ENCODE peak calls at places on chromosome 19, in five cellular contexts. H is K562, N is A549, M is GM12878, T is HepG2. J is an unnamed sample. For H3K4me1, the result is how much of the 10 kb centered on the place peaks cover.

GRCh38 chr19:30490760-30491159 is 118.6 kb downstream of the ZNF536 start:
- DNase-seq in N (no peak), T (no peak), M (no peak), H (no peak), J (no peak)

GRCh38 chr19:18290250-18291018 is 9.0 kb upstream of the JUND start:
- DNase-seq in M (peak), N (no peak), T (no peak), H (peak), J (no peak)

GRCh38 chr19:11814707-11815050 is 606 bp downstream of the ZNF440 start:
- DNase-seq in H (no peak), T (no peak), M (no peak), N (no peak), J (peak)

GRCh38 chr19:45768644-45769053 is 403 bp downstream of the SIX5 start:
- DNase-seq in T (no peak), M (no peak), N (peak), H (peak), J (peak)

GRCh38 chr19:55437410-55437809 is 5.7 kb downstream of the SHISA7 start:
- DNase-seq in N (peak), T (peak), H (peak), M (no peak), J (peak)

GRCh38 chr19:47402504-47402903 is 16.8 kb downstream of the MEIS3 start:
- DNase-seq in T (no peak), M (no peak), H (no peak), N (no peak), J (no peak)

GRCh38 chr19:3712663-3713531 is 4.7 kb downstream of the TJP3 start:
- DNase-seq in H (no peak), N (no peak), M (no peak), T (no peak), J (no peak)

GRCh38 chr19:28065026-28065425 is 1147.9 kb downstream of the UQCRFS1 start:
- DNase-seq in H (no peak), T (no peak), M (no peak), N (no peak), J (peak)

GRCh38 chr19:51501594-51502263 is at the start of gene SIGLEC12:
- DNase-seq in T (no peak), M (no peak), H (no peak), N (no peak), J (no peak)

GRCh38 chr19:5663904-5664303 is 16.4 kb downstream of the MICOS13 start:
- DNase-seq in T (no peak), M (no peak), N (no peak), H (no peak), J (no peak)

GRCh38 chr19:3556978-3557460 is 367 bp downstream of the MFSD12 start:
- DNase-seq in N (peak), M (no peak), T (no peak), H (peak), J (peak)

GRCh38 chr19:38665219-38665931 is 17.9 kb downstream of the ACTN4 start:
- DNase-seq in T (no peak), N (no peak), H (no peak), M (no peak), J (no peak)

GRCh38 chr19:38665950-38666661 is 18.7 kb downstream of the ACTN4 start:
- DNase-seq in M (no peak), H (no peak), N (no peak), T (peak), J (peak)

GRCh38 chr19:38669532-38669931 is 22.1 kb downstream of the ACTN4 start:
- DNase-seq in T (no peak), N (no peak), H (no peak), M (no peak), J (no peak)

GRCh38 chr19:38666662-38667448 is 19.4 kb downstream of the ACTN4 start:
- DNase-seq in H (no peak), N (no peak), M (no peak), T (no peak), J (no peak)

DNA sequence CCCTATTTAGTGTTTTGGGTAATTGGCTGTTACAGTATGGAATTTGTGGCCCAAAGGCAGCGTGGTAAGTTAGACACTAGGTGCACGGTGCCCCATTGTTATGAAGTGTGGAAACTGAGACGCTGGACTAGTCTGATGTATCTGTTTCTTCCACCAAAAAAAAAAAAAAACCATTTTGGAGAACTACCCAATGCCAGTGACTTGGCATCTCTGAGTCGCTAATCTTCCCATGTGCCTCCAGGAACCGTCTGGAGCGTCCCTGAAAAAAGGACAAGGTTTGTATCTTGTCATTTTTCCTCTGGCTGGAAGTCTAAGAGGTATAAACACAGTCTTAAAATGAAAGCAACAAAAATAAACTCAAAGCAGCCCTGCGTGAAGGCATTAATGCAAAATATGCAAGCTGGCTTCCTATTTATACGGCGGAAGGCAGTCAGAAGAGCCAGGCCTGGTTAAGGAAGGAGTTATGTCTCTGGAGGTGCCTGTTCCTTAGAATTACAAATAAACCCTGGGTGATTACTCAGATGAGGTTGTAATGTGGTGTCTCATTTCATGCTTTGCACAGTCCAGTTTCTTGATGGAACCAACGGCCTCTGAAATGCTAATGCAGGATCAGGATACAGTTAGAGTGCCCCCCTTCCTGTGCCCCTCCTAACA is 20.2 kb downstream of the ACTN4 start:
- DNase-seq in N (no peak), H (no peak), T (no peak), M (no peak), J (no peak)
- H3K4me1 ChIP-seq in N (half or more), H (half or more), T (half or more), M (half or more), J (half or more)

GRCh38 chr19:54429545-54430227 is 14.4 kb downstream of the TTYH1 start:
- DNase-seq in M (no peak), H (no peak), T (no peak), N (no peak), J (no peak)

GRCh38 chr19:54429176-54429495 is 13.9 kb downstream of the TTYH1 start:
- DNase-seq in T (no peak), H (no peak), M (no peak), N (no peak), J (no peak)

GRCh38 chr19:54430306-54431254 is 15.3 kb downstream of the TTYH1 start:
- DNase-seq in N (no peak), M (no peak), T (no peak), H (peak), J (peak)

GRCh38 chr19:54432144-54432738 is 16.8 kb upstream of the LENG8 start:
- DNase-seq in T (no peak), H (no peak), N (no peak), M (no peak), J (no peak)

DNA sequence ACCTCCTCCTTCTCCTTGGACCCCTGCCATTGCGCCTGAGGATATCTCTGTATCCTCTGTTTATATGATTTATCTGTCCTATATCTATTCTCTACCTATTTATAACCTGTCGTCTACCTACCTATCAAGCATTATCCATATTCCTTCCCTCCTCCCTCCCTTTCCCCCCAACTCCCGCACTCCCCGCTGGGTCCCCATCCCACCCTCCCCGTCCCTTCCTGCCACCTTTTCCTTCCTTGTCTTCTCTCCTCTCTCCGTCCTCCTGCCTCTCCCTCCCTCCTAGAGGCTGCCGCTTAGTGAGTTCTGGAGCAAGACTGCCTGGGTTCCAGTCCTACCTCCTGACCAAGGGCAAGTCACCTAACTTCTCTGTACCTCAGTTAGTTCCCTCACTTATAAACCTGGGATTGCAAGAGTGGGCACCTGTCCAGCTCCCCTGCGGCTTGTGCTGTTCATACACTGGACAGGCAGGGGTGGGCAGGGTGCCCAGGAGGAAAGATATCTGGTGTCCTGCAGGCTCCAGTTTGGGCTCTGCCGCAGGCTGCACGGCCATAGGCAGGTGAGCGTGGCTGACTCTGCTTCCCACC is 16.1 kb downstream of the TTYH1 start:
- DNase-seq in N (no peak), T (no peak), M (no peak), H (no peak), J (no peak)
- TF ChIP-seq JUNB in N (no peak), T (no peak), M (no peak), H (no peak), J (no peak)

GRCh38 chr19:40603719-40604646 is 2.8 kb downstream of the LTBP4 start:
- DNase-seq in N (peak), T (peak), M (peak), H (peak), J (peak)

GRCh38 chr19:40603071-40603718 is 2.0 kb downstream of the LTBP4 start:
- DNase-seq in T (peak), N (no peak), H (peak), M (no peak), J (peak)

GRCh38 chr19:40604647-40605200 is 3.6 kb downstream of the LTBP4 start:
- DNase-seq in M (no peak), T (no peak), H (peak), N (no peak), J (no peak)

GRCh38 chr19:40607311-40607871 is 6.2 kb downstream of the LTBP4 start:
- DNase-seq in H (peak), M (no peak), N (no peak), T (no peak), J (peak)

DNA sequence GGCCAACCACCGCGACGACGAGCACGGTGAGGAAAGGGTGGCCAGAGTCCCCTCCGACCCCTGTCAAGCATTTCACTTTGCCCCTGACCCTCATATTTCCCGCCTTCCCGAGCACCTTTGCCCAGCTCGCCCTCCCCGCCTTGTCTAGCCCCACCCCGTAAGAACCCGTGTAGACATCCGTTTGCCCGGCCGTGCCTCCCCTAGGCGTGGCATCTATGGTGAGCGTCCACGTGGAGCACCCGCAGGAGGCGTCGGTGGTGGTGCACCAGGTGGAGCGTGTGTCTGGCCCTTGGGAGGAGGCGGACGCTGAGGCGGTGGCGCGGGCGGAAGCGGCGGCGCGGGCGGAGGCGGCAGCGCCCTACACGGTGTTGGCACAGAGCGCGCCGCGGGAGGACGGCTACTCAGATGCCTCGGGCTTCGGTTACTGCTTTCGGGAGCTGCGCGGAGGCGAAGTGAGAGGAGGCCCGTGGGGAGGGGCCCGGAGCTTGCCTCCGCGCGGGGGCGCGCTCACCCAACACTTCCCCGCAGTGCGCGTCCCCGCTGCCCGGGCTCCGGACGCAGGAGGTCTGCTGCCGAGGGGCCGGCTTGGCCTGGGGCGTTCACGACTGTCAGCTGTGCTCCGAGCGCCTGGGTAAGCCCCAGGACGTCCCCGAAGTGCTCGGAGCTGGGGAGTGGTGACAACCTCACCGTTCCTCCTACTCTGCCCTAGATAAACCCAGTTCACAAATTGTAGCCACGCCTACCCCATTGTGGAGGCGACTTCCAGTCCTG is 4.2 kb downstream of the LTBP4 start:
- DNase-seq in T (peak), H (peak), N (peak), M (peak), J (peak)
- H3K4me1 ChIP-seq in T (half or more), H (half or more), N (half or more), M (under half), J (under half)

GRCh38 chr19:48715276-48715675 is 4.2 kb downstream of the MAMSTR start:
- DNase-seq in T (no peak), N (no peak), M (no peak), H (no peak), J (no peak)
- TF ChIP-seq JUNB in T (no peak), N (no peak), M (no peak), H (no peak), J (no peak)

GRCh38 chr19:13078897-13079541 is 23.6 kb downstream of the LYL1 start:
- DNase-seq in T (no peak), M (no peak), H (no peak), N (no peak), J (peak)
- H3K4me1 ChIP-seq in T (under half), M (under half), H (half or more), N (under half), J (under half)

GRCh38 chr19:1745589-1746031 is 7.7 kb upstream of the ONECUT3 start:
- DNase-seq in T (no peak), H (no peak), M (no peak), N (no peak), J (peak)
- TF ChIP-seq JUNB in T (no peak), H (no peak), M (no peak), N (no peak), J (no peak)

J was measured in GM23338.